ENCODE peak calls at places on chromosomes 13 and 19, in six cellular contexts. One of them, this sample, is unnamed.

GRCh38 chr19:3330047-3330446 is 36.3 kb upstream of the NFIC start:
- DNase-seq in tibial artery: no peak
- DNase-seq in A549: no peak
- DNase-seq in thoracic aorta: no peak
- DNase-seq in kidney: peak
- DNase-seq in body of pancreas: no peak
- DNase-seq in this sample: no peak

GRCh38 chr19:45568732-45569131 is 15.9 kb downstream of the OPA3 start:
- DNase-seq in thoracic aorta: no peak
- DNase-seq in tibial artery: no peak
- DNase-seq in body of pancreas: no peak
- DNase-seq in kidney: no peak
- DNase-seq in A549: peak
- DNase-seq in this sample: no peak

GRCh38 chr19:7395360-7395781 is 46.6 kb downstream of the ARHGEF18 start:
- DNase-seq in thoracic aorta: no peak
- DNase-seq in A549: no peak
- DNase-seq in tibial artery: no peak
- DNase-seq in kidney: no peak
- DNase-seq in body of pancreas: peak
- DNase-seq in this sample: no peak

GRCh38 chr13:73061478-73062275 is 2.9 kb downstream of the KLF5 start:
- DNase-seq in kidney: no peak
- DNase-seq in A549: no peak
- DNase-seq in tibial artery: no peak
- DNase-seq in thoracic aorta: no peak
- DNase-seq in body of pancreas: no peak
- DNase-seq in this sample: no peak

GRCh38 chr19:1823539-1824251 is 11.6 kb upstream of the ATP8B3 start:
- DNase-seq in body of pancreas: no peak
- DNase-seq in A549: no peak
- DNase-seq in tibial artery: no peak
- DNase-seq in kidney: peak
- DNase-seq in thoracic aorta: no peak
- DNase-seq in this sample: no peak

GRCh38 chr13:113761136-113761535 is 2.1 kb downstream of the TMEM255B start:
- DNase-seq in tibial artery: no peak
- DNase-seq in kidney: no peak
- DNase-seq in A549: no peak
- DNase-seq in thoracic aorta: no peak
- DNase-seq in body of pancreas: no peak
- DNase-seq in this sample: no peak

GRCh38 chr19:8302357-8302691 is 5.8 kb downstream of the CD320 start:
- DNase-seq in body of pancreas: no peak
- DNase-seq in kidney: peak
- DNase-seq in thoracic aorta: no peak
- DNase-seq in A549: no peak
- DNase-seq in tibial artery: no peak
- DNase-seq in this sample: peak

GRCh38 chr13:27524981-27525975 is 74.9 kb upstream of the MTIF3 start:
- DNase-seq in kidney: no peak
- DNase-seq in tibial artery: no peak
- DNase-seq in body of pancreas: no peak
- DNase-seq in A549: no peak
- DNase-seq in thoracic aorta: no peak
- DNase-seq in this sample: no peak

GRCh38 chr13:43364210-43365041 is 341.0 kb downstream of the DNAJC15 start:
- DNase-seq in tibial artery: no peak
- DNase-seq in A549: no peak
- DNase-seq in kidney: no peak
- DNase-seq in body of pancreas: no peak
- DNase-seq in thoracic aorta: no peak
- DNase-seq in this sample: no peak

GRCh38 chr13:84137292-84137691 is 255.0 kb upstream of the SLITRK1 start:
- DNase-seq in tibial artery: no peak
- DNase-seq in body of pancreas: no peak
- DNase-seq in thoracic aorta: no peak
- DNase-seq in kidney: no peak
- DNase-seq in A549: no peak
- DNase-seq in this sample: no peak

GRCh38 chr19:3080281-3080680 is 13.9 kb upstream of the GNA11 start:
- DNase-seq in thoracic aorta: no peak
- DNase-seq in tibial artery: no peak
- DNase-seq in A549: no peak
- DNase-seq in body of pancreas: no peak
- DNase-seq in kidney: peak
- DNase-seq in this sample: no peak

GRCh38 chr13:73767191-73767741 is 366.9 kb downstream of the KLF12 start:
- DNase-seq in A549: no peak
- DNase-seq in kidney: no peak
- DNase-seq in thoracic aorta: no peak
- DNase-seq in body of pancreas: no peak
- DNase-seq in tibial artery: no peak
- DNase-seq in this sample: no peak

GRCh38 chr13:95182570-95183285 is 118.5 kb downstream of the ABCC4 start:
- DNase-seq in tibial artery: no peak
- DNase-seq in body of pancreas: no peak
- DNase-seq in thoracic aorta: no peak
- DNase-seq in A549: no peak
- DNase-seq in kidney: no peak
- DNase-seq in this sample: no peak

GRCh38 chr19:38068851-38069250 is 155.2 kb downstream of the DPF1 start:
- DNase-seq in tibial artery: no peak
- DNase-seq in thoracic aorta: no peak
- DNase-seq in A549: no peak
- DNase-seq in kidney: no peak
- DNase-seq in body of pancreas: no peak
- DNase-seq in this sample: no peak

GRCh38 chr19:48728882-48729645 is 9.5 kb upstream of the MAMSTR start:
- DNase-seq in thoracic aorta: no peak
- DNase-seq in kidney: peak
- DNase-seq in tibial artery: no peak
- DNase-seq in A549: no peak
- DNase-seq in body of pancreas: no peak
- DNase-seq in this sample: no peak

GRCh38 chr19:48720613-48721296 is 1.2 kb upstream of the MAMSTR start:
- DNase-seq in thoracic aorta: peak
- DNase-seq in tibial artery: peak
- DNase-seq in kidney: peak
- DNase-seq in A549: peak
- DNase-seq in body of pancreas: peak
- DNase-seq in this sample: peak

GRCh38 chr19:48722196-48722708 is 2.7 kb upstream of the MAMSTR start:
- DNase-seq in A549: no peak
- DNase-seq in body of pancreas: no peak
- DNase-seq in kidney: peak
- DNase-seq in thoracic aorta: no peak
- DNase-seq in tibial artery: no peak
- DNase-seq in this sample: no peak

GRCh38 chr19:48726573-48726972 is 7.0 kb upstream of the MAMSTR start:
- DNase-seq in thoracic aorta: no peak
- DNase-seq in A549: peak
- DNase-seq in kidney: no peak
- DNase-seq in body of pancreas: no peak
- DNase-seq in tibial artery: no peak
- DNase-seq in this sample: no peak

GRCh38 chr19:48724796-48725753 is 5.5 kb upstream of the MAMSTR start:
- DNase-seq in kidney: no peak
- DNase-seq in tibial artery: no peak
- DNase-seq in body of pancreas: peak
- DNase-seq in A549: peak
- DNase-seq in thoracic aorta: no peak
- DNase-seq in this sample: no peak
- TF ChIP-seq CTCF in kidney: no peak
- TF ChIP-seq CTCF in tibial artery: no peak
- TF ChIP-seq CTCF in body of pancreas: no peak
- TF ChIP-seq CTCF in A549: no peak
- TF ChIP-seq CTCF in thoracic aorta: no peak
- TF ChIP-seq CTCF in this sample: no peak

DNA sequence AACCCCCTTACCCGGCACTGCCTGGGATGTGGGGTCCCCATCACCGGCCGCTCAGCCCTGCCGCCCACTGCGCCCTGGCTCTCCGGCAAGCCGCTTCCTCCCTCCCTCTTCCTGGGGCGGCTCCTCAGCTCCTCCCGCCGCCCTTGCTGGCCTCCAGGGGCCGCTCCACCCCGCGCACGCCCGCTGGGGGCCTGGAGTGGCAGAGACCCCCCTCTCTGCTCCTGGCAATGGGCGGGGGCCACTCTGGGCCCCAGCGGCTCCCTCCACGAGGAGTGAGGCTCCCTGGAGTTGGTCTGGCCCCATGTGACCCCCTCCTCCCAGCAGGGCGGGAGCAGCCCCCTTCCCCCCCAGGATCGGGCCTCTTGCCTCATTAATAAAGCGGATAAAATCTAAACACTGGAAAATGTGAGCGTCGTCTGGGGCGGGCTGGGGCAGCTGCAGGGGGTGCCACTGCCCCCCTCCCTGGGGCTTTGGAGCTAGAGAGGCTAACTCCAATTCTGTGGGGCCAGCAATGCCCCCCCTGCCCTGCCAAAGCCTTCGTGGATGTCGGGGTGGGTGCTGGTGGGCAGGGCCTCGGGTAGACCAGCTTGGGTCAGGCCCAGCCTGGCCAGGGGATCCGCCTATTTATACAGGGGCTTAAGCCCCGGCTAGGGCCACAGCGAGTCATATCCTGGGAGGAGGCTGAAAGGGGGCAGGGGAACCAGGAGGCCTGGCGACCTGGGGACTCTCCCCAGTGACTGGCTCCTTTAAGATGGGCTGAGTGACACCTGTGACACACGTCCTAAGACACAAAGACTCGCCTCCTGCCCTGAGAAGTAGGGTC is at the start of gene PTGER1:
- DNase-seq in tibial artery: no peak
- DNase-seq in body of pancreas: no peak
- DNase-seq in thoracic aorta: no peak
- DNase-seq in A549: peak
- DNase-seq in kidney: peak
- DNase-seq in this sample: no peak
- TF ChIP-seq CTCF in tibial artery: no peak
- TF ChIP-seq CTCF in body of pancreas: no peak
- TF ChIP-seq CTCF in thoracic aorta: no peak
- TF ChIP-seq CTCF in A549: no peak
- TF ChIP-seq CTCF in kidney: peak
- TF ChIP-seq CTCF in this sample: peak

DNA sequence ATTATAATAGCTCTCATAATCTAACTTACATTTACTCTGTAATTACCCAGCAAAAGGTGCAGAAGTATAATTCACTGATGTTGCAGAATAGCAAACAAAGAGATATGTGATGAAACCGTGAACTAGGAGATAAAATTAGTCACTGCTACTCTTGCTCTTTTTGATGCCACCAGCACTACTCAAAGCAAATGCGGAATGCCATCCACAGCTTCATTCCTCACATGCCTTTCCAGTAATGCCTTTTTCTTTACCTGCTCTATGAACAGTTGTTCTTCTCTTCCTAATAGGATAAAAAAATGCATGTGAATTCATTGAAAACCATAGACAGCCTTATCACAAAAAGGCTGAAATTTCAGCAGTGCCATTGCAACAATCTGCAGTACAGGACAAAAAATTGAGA is 1129.5 kb downstream of the DIAPH3 start:
- DNase-seq in body of pancreas: no peak
- DNase-seq in kidney: no peak
- DNase-seq in A549: no peak
- DNase-seq in tibial artery: no peak
- DNase-seq in thoracic aorta: no peak
- DNase-seq in this sample: no peak
- TF ChIP-seq CTCF in body of pancreas: no peak
- TF ChIP-seq CTCF in kidney: no peak
- TF ChIP-seq CTCF in A549: no peak
- TF ChIP-seq CTCF in tibial artery: no peak
- TF ChIP-seq CTCF in thoracic aorta: no peak
- TF ChIP-seq CTCF in this sample: no peak

GRCh38 chr13:46962286-46962941 is 65.6 kb upstream of the HTR2A start:
- DNase-seq in A549: no peak
- DNase-seq in thoracic aorta: no peak
- DNase-seq in kidney: no peak
- DNase-seq in tibial artery: no peak
- DNase-seq in body of pancreas: no peak
- DNase-seq in this sample: no peak
- TF ChIP-seq CTCF in A549: no peak
- TF ChIP-seq CTCF in thoracic aorta: no peak
- TF ChIP-seq CTCF in kidney: no peak
- TF ChIP-seq CTCF in tibial artery: no peak
- TF ChIP-seq CTCF in body of pancreas: no peak
- TF ChIP-seq CTCF in this sample: peak